ENCODE peak calls at places on chromosomes 12 and 14, in ten cellular contexts. E is endothelial cell, R is coronary artery, V is GM13977, D is uterus, O is HCT116, K is PC-9, B is cardiac fibroblast, S is A549, X is GM20000. L is an unnamed sample.

GRCh38 chr14:75610839-75611238 is 32.4 kb downstream of the FLVCR2 start:
- DNase-seq in E (no peak), R (no peak), B (peak), V (no peak), S (no peak), D (no peak), X (no peak), K (no peak), O (no peak), L (no peak)

GRCh38 chr12:45215419-45216296 is at the start of gene ANO6:
- DNase-seq in R (peak), K (peak), E (peak), O (peak), B (peak), S (peak), X (peak), V (peak), D (peak), L (peak)

GRCh38 chr12:38662851-38663250 is 242.5 kb downstream of the CPNE8 start:
- DNase-seq in D (no peak), X (no peak), S (no peak), K (no peak), V (no peak), E (no peak), B (peak), R (no peak), O (no peak), L (no peak)

GRCh38 chr12:19230896-19231295 is 101.4 kb downstream of the PLEKHA5 start:
- DNase-seq in B (no peak), O (no peak), R (no peak), D (no peak), X (no peak), S (no peak), E (no peak), V (no peak), K (no peak), L (no peak)

GRCh38 chr12:18895946-18896345 is 158.0 kb downstream of the CAPZA3 start:
- DNase-seq in D (no peak), B (no peak), S (no peak), X (no peak), R (no peak), K (no peak), E (no peak), V (no peak), O (no peak), L (no peak)

GRCh38 chr12:130347588-130347987 is 9.9 kb downstream of the PIWIL1 start:
- DNase-seq in B (no peak), O (no peak), D (no peak), K (no peak), V (no peak), X (no peak), E (no peak), S (no peak), R (no peak), L (no peak)

GRCh38 chr14:104557086-104557485 is 22.5 kb upstream of the C14orf180 start:
- DNase-seq in D (no peak), O (no peak), S (no peak), E (no peak), R (no peak), V (no peak), K (no peak), X (no peak), B (no peak), L (no peak)

GRCh38 chr14:84323450-84323849 is 1206.5 kb upstream of the FLRT2 start:
- DNase-seq in O (no peak), X (no peak), B (no peak), V (no peak), E (no peak), D (no peak), K (no peak), R (no peak), S (no peak), L (no peak)

GRCh38 chr12:114835031-114835430 is 151.1 kb upstream of the TBX3 start:
- DNase-seq in E (no peak), B (peak), X (no peak), R (no peak), O (no peak), S (no peak), D (no peak), V (no peak), K (no peak), L (no peak)

GRCh38 chr14:76464856-76465255 is 88.9 kb downstream of the ESRRB start:
- DNase-seq in R (no peak), D (no peak), V (no peak), K (no peak), X (no peak), O (no peak), E (no peak), S (no peak), B (no peak), L (no peak)

GRCh38 chr14:38254565-38255407 is 1.1 kb downstream of the CLEC14A start:
- DNase-seq in O (no peak), V (no peak), D (no peak), B (peak), E (peak), X (no peak), R (no peak), S (no peak), K (no peak), L (peak)

GRCh38 chr12:153080-153746 is 60.7 kb downstream of the SLC6A12 start:
- DNase-seq in E (peak), K (peak), B (peak), S (peak), O (peak), X (peak), R (no peak), D (no peak), V (peak), L (peak)

GRCh38 chr12:114666746-114667668 is 17.0 kb downstream of the TBX3 start:
- DNase-seq in V (peak), E (no peak), R (no peak), S (no peak), K (no peak), B (no peak), X (no peak), D (no peak), O (no peak), L (peak)

GRCh38 chr12:5746496-5746895 is 198.6 kb downstream of the ANO2 start:
- DNase-seq in R (no peak), S (no peak), D (no peak), O (no peak), B (no peak), X (no peak), K (no peak), V (no peak), E (no peak), L (no peak)

GRCh38 chr14:89408907-89409675 is 7.9 kb downstream of the FOXN3 start:
- DNase-seq in V (no peak), E (no peak), B (peak), R (no peak), X (no peak), O (no peak), S (no peak), D (no peak), K (no peak), L (no peak)

GRCh38 chr12:4449862-4450222 is 4.2 kb upstream of the FGF6 start:
- DNase-seq in V (peak), R (no peak), E (no peak), D (no peak), S (no peak), K (peak), X (no peak), O (no peak), B (no peak), L (no peak)

GRCh38 chr12:111447571-111448265 is 42.0 kb downstream of the SH2B3 start:
- DNase-seq in E (no peak), X (no peak), V (no peak), R (peak), D (peak), S (no peak), K (no peak), O (no peak), B (no peak), L (peak)

GRCh38 chr14:50804181-50804721 is 26.7 kb downstream of the NIN start:
- DNase-seq in S (no peak), E (no peak), K (no peak), D (peak), O (no peak), X (no peak), V (no peak), B (peak), R (no peak), L (no peak)

GRCh38 chr14:63671987-63672386 is 30.3 kb upstream of the WDR89 start:
- DNase-seq in O (no peak), S (no peak), V (no peak), B (no peak), E (no peak), D (no peak), K (no peak), R (no peak), X (no peak), L (no peak)

GRCh38 chr12:28012333-28012918 is 39.9 kb upstream of the PTHLH start:
- DNase-seq in O (no peak), D (no peak), E (no peak), R (no peak), X (no peak), S (no peak), B (no peak), V (no peak), K (no peak), L (no peak)

GRCh38 chr12:82835217-82835616 is 148.5 kb downstream of the TMTC2 start:
- DNase-seq in E (no peak), R (no peak), V (no peak), K (no peak), B (peak), O (peak), D (no peak), X (no peak), S (no peak), L (no peak)

GRCh38 chr14:67618617-67619063 is 1.1 kb upstream of the ARG2 start:
- DNase-seq in S (peak), B (peak), E (peak), R (no peak), V (peak), X (peak), D (no peak), O (no peak), K (peak), L (no peak)

DNA sequence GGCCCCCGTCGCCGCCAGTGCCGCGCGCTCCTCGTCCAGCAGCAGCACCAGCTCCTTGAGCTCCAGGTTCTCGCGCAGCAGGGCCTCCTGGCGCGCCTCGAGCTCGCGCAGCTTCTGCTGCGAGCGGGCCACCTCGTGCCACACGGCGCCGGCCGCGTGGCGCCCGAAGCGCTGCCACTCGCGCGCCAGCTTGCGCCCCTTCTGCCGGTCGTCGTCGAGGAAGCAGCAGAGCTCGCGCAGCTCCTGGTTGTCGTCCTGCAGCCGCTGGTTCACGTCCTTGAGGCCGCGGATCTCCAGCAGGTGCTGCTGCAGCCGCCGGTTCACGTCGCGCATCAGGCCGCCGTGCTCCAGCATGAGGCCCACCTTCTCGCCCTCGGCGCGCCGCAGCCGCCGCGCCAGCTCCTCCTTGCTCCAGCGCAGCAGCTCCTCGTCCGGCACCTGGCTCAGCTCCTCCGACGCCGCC is 505 bp downstream of the CCDC85C start:
- DNase-seq in X (no peak), D (peak), V (no peak), O (no peak), E (peak), R (no peak), S (peak), K (no peak), B (peak), L (no peak)
- TF ChIP-seq CTCF in X (no peak), D (no peak), V (no peak), O (no peak), E (no peak), R (no peak), S (no peak), K (no peak), B (no peak), L (no peak)

DNA sequence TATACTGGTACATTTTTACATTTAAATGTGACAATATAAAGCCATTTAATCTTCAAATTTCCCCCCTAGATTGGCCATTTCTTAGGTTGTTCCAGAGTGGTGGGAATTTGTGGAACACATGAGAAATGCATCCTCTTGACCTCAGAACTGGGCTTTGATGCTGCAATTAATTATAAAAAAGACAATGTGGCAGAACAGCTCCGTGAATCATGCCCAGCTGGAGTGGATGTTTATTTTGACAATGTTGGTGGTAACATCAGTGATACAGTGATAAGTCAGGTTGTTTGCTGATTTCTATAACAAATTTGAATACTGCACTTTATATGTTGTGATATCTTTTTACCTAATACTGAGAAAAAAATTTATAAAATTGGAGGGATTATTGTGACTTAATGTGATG is 7.6 kb upstream of the ZNF410 start:
- DNase-seq in S (no peak), V (no peak), O (no peak), X (no peak), B (no peak), R (no peak), E (no peak), K (no peak), D (no peak), L (no peak)
- TF ChIP-seq CTCF in S (no peak), V (no peak), O (no peak), X (no peak), B (no peak), R (no peak), E (no peak), K (no peak), D (no peak), L (no peak)

DNA sequence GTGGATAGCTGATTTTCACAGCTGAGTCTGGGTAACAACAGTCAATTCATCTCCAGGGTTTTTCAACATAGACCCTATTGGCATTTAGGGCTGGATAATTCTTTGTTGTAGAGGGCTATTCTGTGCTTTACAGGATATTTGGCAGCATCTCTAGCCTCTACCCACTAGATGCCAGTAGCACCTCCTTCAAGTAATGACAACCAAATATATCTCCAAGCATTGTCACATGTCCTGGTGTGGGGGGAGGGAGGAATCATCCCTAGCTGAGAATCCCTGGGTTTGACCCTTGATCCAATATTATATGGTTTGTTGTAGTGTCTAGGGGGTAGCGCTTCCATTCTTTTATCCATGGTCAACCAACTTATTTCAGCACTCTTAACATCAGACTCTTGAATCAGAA is 157.2 kb downstream of the ANO4 start:
- DNase-seq in S (no peak), O (no peak), E (no peak), K (no peak), X (no peak), D (no peak), R (no peak), V (no peak), B (peak), L (no peak)
- TF ChIP-seq CTCF in S (no peak), O (no peak), E (no peak), K (peak), X (no peak), D (no peak), R (no peak), V (no peak), B (no peak), L (no peak)

GRCh38 chr12:127711108-127711507 is 555.9 kb upstream of the TMEM132C start:
- DNase-seq in X (no peak), V (no peak), K (no peak), O (no peak), B (no peak), E (no peak), D (no peak), S (no peak), R (no peak), L (no peak)
- TF ChIP-seq CTCF in X (no peak), V (no peak), K (peak), O (peak), B (no peak), E (no peak), D (no peak), S (no peak), R (no peak), L (no peak)

DNA sequence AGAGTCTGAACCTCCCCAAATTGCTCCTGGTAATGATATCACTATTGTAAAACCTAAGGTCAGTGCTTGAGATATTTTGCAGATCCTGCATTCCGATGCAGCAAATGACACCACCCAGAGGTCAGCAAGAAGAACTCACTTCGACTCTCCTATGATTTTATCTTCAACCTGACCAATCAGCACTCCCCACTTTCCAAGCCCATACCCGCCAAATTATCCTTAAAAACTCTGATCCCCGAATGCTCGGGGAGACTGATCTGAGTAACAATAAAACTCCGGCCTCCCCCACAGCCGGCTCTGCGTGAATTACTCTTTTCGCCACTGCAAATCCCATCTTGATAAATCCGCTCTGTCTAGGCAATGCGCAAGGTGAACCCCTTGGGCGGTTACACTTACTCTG is 1.2 kb downstream of the NPC2 start:
- DNase-seq in S (peak), D (no peak), O (no peak), V (peak), R (no peak), E (no peak), K (peak), X (peak), B (peak), L (no peak)
- TF ChIP-seq CTCF in S (peak), D (no peak), O (peak), V (peak), R (no peak), E (peak), K (peak), X (peak), B (no peak), L (no peak)

GRCh38 chr14:59189281-59189821 is 884 bp downstream of the DAAM1 start:
- DNase-seq in O (no peak), B (peak), D (peak), E (no peak), S (peak), X (peak), R (peak), K (no peak), V (no peak), L (no peak)
- TF ChIP-seq CTCF in O (no peak), B (no peak), D (peak), E (no peak), S (no peak), X (no peak), R (no peak), K (no peak), V (no peak), L (no peak)

DNA sequence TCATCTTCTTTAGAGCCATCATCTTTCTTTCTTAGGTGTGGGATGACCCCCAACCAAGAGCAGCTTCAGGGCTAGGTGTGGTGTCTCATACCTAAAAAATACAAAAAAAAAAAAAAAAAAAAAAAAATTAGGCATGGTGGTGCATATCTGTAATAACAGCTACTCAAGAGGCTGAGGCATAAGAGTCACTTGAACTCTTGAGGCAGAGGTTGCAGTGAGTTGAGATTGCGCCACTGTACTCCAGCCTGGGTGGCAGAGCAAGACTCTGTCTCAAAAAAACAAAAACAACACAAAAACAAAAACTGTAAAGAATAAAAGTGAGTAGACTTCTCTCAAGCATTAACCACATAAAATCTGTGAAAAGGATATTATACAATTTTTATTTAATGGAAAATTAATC is 8.0 kb upstream of the ATF7IP start:
- DNase-seq in K (no peak), D (no peak), V (no peak), E (no peak), B (no peak), S (no peak), R (no peak), O (no peak), X (no peak), L (no peak)
- TF ChIP-seq CTCF in K (no peak), D (no peak), V (no peak), E (no peak), B (no peak), S (no peak), R (no peak), O (no peak), X (no peak), L (no peak)

DNA sequence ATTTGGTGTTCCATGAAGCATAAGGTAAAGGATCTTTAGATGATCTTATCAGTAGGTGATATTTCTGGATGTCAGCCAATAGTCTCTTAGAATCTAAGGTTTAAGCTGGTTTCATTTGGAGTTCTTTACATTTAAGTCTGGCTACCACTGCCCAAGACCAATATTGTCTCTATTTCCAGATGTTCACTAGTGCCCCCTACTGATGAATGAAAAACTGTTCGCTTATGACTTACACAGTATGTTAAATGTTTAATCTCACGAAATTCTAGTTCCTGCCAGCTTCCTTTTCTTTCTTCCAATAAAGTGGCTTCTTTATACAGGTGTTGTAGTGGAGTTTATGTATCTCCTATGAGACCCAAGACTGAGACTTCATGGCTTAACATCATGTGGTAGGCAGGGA is 31.8 kb upstream of the MIS18BP1 start:
- DNase-seq in S (peak), E (no peak), O (peak), X (no peak), D (no peak), R (no peak), V (no peak), K (no peak), B (no peak), L (no peak)
- TF ChIP-seq CTCF in S (no peak), E (peak), O (peak), X (no peak), D (no peak), R (no peak), V (no peak), K (no peak), B (no peak), L (peak)

L was measured in mesothelial cell of epicardium.